ENCODE peak calls at places on chromosomes 2 and 18, in four cellular contexts. W is caudate nucleus, S is pancreas, O is A673. R is an unnamed sample.
A peak's percentile ranks its signal among the peaks of the same experiment; 100 is the strongest.

GRCh38 chr2:12857891-12858290 is 141.2 kb downstream of the TRIB2 start:
- DNase-seq in W (no peak), S (no peak), O (no peak), R (no peak)

GRCh38 chr2:16031848-16032159 is 91.5 kb downstream of the MYCN start:
- DNase-seq in W (no peak), S (no peak), O (peak; percentile 69), R (no peak)

GRCh38 chr2:12896283-12897014 is 179.7 kb downstream of the TRIB2 start:
- DNase-seq in W (no peak), S (no peak), O (no peak), R (no peak)

GRCh38 chr2:67169417-67170140 is 227.6 kb upstream of the ETAA1 start:
- DNase-seq in W (no peak), S (no peak), O (no peak), R (no peak)

GRCh38 chr2:157698430-157698829 is 69.8 kb upstream of the ACVR1C start:
- DNase-seq in W (no peak), S (no peak), O (no peak), R (no peak)

GRCh38 chr2:150477347-150477746 is 10.1 kb downstream of the RND3 start:
- DNase-seq in W (no peak), S (no peak), O (no peak), R (no peak)

GRCh38 chr2:191688934-191689695 is 11.2 kb downstream of the NABP1 start:
- DNase-seq in W (no peak), S (no peak), O (no peak), R (no peak)

GRCh38 chr2:120761911-120762310 is 26.2 kb downstream of the GLI2 start:
- DNase-seq in W (no peak), S (no peak), O (no peak), R (peak; percentile 24)

GRCh38 chr18:42052137-42052708 is 97.2 kb downstream of the PIK3C3 start:
- DNase-seq in W (no peak), S (no peak), O (peak; percentile 28), R (no peak)

GRCh38 chr2:120066708-120067547 is 54.1 kb downstream of the EPB41L5 start:
- DNase-seq in W (no peak), S (no peak), O (no peak), R (no peak)

GRCh38 chr2:238970553-238971081 is 122.7 kb downstream of the TWIST2 start:
- DNase-seq in W (peak; percentile 24), S (peak; percentile 81), O (peak; percentile 33), R (peak; percentile 59)

GRCh38 chr2:152464853-152465470 is 130.0 kb downstream of the FMNL2 start:
- DNase-seq in W (no peak), S (no peak), O (no peak), R (no peak)

GRCh38 chr2:10678225-10678624 is 11.6 kb downstream of the NOL10 start:
- DNase-seq in W (no peak), S (no peak), O (peak; percentile 19), R (no peak)

GRCh38 chr18:75478996-75479870 is 51.7 kb upstream of the SMIM21 start:
- DNase-seq in W (peak; percentile 36), S (no peak), O (peak; percentile 58), R (no peak)

GRCh38 chr2:121626777-121627524 is 22.3 kb downstream of the CLASP1 start:
- DNase-seq in W (peak; percentile 3), S (no peak), O (no peak), R (no peak)

GRCh38 chr2:95348609-95349567 is 51.7 kb downstream of the KCNIP3 start:
- DNase-seq in W (no peak), S (no peak), O (no peak), R (peak; percentile 37)

GRCh38 chr2:1246239-1246638 is 167.0 kb upstream of the TPO start:
- DNase-seq in W (no peak), S (no peak), O (no peak), R (no peak)

GRCh38 chr2:18077724-18078123 is 199.3 kb downstream of the KCNS3 start:
- DNase-seq in W (no peak), S (no peak), O (no peak), R (no peak)

GRCh38 chr2:198756166-198756565 is 701.6 kb downstream of the SATB2 start:
- DNase-seq in W (no peak), S (no peak), O (peak; percentile 7), R (no peak)

GRCh38 chr2:1867141-1867540 is 122.8 kb upstream of the PXDN start:
- DNase-seq in W (no peak), S (no peak), O (no peak), R (no peak)

GRCh38 chr2:284896-285492 is 2.9 kb downstream of the ALKAL2 start:
- DNase-seq in W (no peak), S (no peak), O (no peak), R (no peak)

GRCh38 chr2:33457588-33458247 is 18.7 kb upstream of the RASGRP3 start:
- DNase-seq in W (no peak), S (no peak), O (no peak), R (no peak)

GRCh38 chr18:25831226-25831828 is 259.1 kb downstream of the SS18 start:
- DNase-seq in W (no peak), S (no peak), O (no peak), R (no peak)

GRCh38 chr2:130798472-130799221 is 38.1 kb upstream of the ARHGEF4 start:
- DNase-seq in W (peak; percentile 44), S (peak; percentile 73), O (no peak), R (no peak)

GRCh38 chr18:62768172-62768943 is 53.0 kb downstream of the PHLPP1 start:
- DNase-seq in W (no peak), S (no peak), O (no peak), R (no peak)

GRCh38 chr2:44778221-44778654 is 163.3 kb upstream of the SIX3 start:
- DNase-seq in W (no peak), S (no peak), O (peak; percentile 90), R (no peak)

GRCh38 chr2:79621252-79621651 is 108.4 kb downstream of the CTNNA2 start:
- DNase-seq in W (no peak), S (no peak), O (no peak), R (no peak)

GRCh38 chr2:154143105-154143504 is 271.4 kb downstream of the GALNT13 start:
- DNase-seq in W (no peak), S (no peak), O (no peak), R (no peak)

GRCh38 chr2:85583667-85584353 is 421 bp upstream of the VAMP5 start:
- DNase-seq in W (no peak), S (no peak), O (no peak), R (no peak)

DNA sequence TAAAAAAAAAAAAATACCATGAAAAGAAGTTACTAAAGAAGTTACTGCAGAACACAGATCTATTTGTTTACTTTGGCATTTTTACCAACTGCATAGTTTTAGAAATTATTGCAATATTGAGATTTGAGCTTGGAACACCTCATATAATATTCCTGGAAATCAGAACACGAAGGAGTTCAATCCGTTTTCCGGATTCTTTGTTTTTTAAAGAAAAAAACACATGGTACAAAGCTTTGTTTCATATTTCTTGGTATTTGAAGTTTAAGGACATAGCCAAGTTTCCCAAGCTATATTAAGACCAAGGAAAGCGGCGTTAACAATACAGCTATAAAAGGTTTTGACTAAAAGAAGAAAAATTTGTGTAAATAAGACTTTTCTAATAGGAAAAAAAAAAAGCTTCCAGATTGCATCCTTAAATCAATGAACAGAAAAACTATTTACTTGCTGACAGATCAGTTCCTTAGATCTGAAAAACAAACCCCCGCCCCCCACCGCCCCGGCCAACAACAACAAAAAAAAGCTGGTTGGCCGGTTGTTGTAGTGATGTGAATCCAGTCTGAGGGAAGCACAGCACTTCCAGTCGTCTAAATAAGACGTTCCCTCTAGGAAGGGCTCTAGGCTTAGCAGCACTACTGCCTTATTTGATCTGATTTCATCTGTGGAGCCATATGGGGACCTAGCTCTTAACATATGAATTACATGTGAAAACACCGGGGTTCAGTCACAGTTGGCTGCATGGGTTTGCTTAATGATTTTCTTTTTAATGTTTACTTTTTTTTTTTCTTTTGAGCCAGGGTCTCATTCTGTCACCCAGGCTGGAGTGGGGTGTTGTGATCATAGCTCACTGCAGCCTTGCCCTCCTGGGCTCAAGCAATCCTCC is 2.5 kb upstream of the RHOB start:
- DNase-seq in W (no peak), S (no peak), O (no peak), R (peak; percentile 14)
- H3K27ac ChIP-seq in W (peak overlapping the region; percentile 76), S (peak overlapping the region; percentile 65), O (no peak overlapping the region), R (peak overlapping the region; percentile 49)

GRCh38 chr2:222904557-222905258 is 43.9 kb downstream of the ACSL3 start:
- DNase-seq in W (no peak), S (no peak), O (no peak), R (no peak)
- H3K27ac ChIP-seq in W (peak overlapping the region; percentile 33), S (no peak overlapping the region), O (no peak overlapping the region), R (no peak overlapping the region)

GRCh38 chr18:3836483-3836882 is 386.5 kb downstream of the TGIF1 start:
- DNase-seq in W (no peak), S (no peak), O (no peak), R (no peak)

GRCh38 chr18:3836937-3837336 is 387.0 kb downstream of the TGIF1 start:
- DNase-seq in W (no peak), S (no peak), O (peak; percentile 83), R (no peak)

GRCh38 chr18:3842844-3843243 is 392.9 kb downstream of the TGIF1 start:
- DNase-seq in W (no peak), S (no peak), O (no peak), R (no peak)

GRCh38 chr18:3845176-3845575 is 395.2 kb downstream of the TGIF1 start:
- DNase-seq in W (no peak), S (no peak), O (peak; percentile 62), R (no peak)

GRCh38 chr18:3839481-3840075 is 389.6 kb downstream of the TGIF1 start:
- DNase-seq in W (no peak), S (no peak), O (peak; percentile 64), R (no peak)
- H3K27ac ChIP-seq in W (no peak overlapping the region), S (no peak overlapping the region), O (peak overlapping the region; percentile 98), R (no peak overlapping the region)

DNA sequence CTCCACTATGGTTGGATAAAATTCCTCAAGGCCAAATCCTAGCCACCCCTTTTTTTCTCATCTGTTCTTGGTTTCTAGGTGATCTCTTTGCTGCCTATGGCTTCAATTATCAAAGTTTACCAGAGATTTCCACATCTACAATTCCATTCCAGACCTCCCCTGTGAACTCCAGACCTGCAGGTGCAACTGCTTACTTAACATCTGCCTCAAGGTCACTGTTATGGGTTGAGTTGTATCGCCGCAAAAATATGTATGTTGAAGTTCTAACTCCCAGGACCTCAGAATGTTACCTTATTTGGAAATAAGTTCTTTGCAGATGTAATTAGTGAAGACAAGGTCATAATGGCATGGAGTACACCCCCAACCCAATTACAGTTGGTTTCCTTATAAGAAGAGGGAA is 60.4 kb upstream of the SOS1 start:
- DNase-seq in W (no peak), S (no peak), O (no peak), R (no peak)
- H3K27ac ChIP-seq in W (no peak overlapping the region), S (no peak overlapping the region), O (no peak overlapping the region), R (no peak overlapping the region)

DNA sequence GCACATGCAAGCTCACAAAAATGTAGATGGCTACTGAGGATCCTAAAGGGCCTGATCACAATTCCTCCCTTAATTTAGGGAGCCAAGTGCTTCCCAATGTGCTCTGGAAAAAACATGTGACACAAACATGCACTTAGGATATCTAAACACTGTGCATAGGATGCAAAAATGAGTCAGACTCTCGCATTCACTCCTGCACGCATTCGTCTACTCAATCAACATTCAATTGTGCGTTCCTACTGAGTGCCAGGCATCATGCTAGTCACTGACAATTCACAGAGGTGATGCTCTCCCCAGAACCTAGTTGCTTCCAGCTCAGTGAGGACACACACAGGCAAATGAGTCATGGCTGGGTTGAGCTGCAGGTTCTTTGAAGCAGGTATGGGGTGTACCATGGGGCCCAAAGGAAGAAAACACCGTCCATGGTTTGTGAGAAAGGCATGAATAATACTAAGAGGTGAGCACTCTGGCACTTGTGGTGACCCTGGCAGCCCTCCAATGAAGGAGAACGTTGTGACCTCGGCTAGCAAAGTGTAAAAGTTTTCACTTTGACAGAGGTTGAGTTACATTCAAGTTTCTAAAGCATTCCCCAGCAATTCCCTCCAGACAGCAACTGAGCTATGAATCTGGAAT is 173.5 kb downstream of the ALPK2 start:
- DNase-seq in W (no peak), S (no peak), O (no peak), R (peak; percentile 33)
- H3K27ac ChIP-seq in W (no peak overlapping the region), S (no peak overlapping the region), O (no peak overlapping the region), R (no peak overlapping the region)